ENCODE peak calls at places on chromosomes 6 and 20, in four cellular contexts. X is SK-N-SH; J is CD4-positive, alpha-beta memory T cell; U is MM.1S. V is an unnamed sample.

GRCh38 chr6:17381429-17382147 is 11.8 kb upstream of the CAP2 start:
- DNase-seq in J (no peak), U (no peak), X (no peak), V (no peak)

GRCh38 chr20:701401-702129 is 26.0 kb upstream of the SCRT2 start:
- DNase-seq in U (no peak), X (no peak), J (no peak), V (no peak)

GRCh38 chr6:42028234-42029061 is 21.9 kb upstream of the TAF8 start:
- DNase-seq in J (no peak), U (no peak), X (no peak), V (no peak)

GRCh38 chr6:152746172-152746553 is 4.4 kb upstream of the VIP start:
- DNase-seq in J (no peak), X (no peak), U (no peak), V (no peak)

GRCh38 chr6:41367700-41368099 is 32.3 kb downstream of the NCR2 start:
- DNase-seq in U (no peak), J (no peak), X (peak), V (peak)

GRCh38 chr6:4664117-4664626 is 112.0 kb upstream of the CDYL start:
- DNase-seq in X (no peak), U (no peak), J (no peak), V (no peak)

GRCh38 chr20:56974499-56975250 is 291.8 kb downstream of the BMP7 start:
- DNase-seq in X (no peak), J (no peak), U (peak), V (peak)

GRCh38 chr6:11380549-11380948 is 148.1 kb upstream of the NEDD9 start:
- DNase-seq in X (no peak), J (no peak), U (no peak), V (no peak)

GRCh38 chr6:139625998-139626975 is 251.8 kb upstream of the CITED2 start:
- DNase-seq in J (no peak), X (no peak), U (no peak), V (no peak)

GRCh38 chr6:96460052-96460700 is 61.4 kb upstream of the UFL1 start:
- DNase-seq in U (no peak), X (no peak), J (no peak), V (no peak)

GRCh38 chr6:21469213-21469612 is 124.3 kb upstream of the SOX4 start:
- DNase-seq in U (no peak), J (no peak), X (no peak), V (no peak)

GRCh38 chr6:71300561-71301168 is 12.1 kb downstream of the OGFRL1 start:
- DNase-seq in U (no peak), J (no peak), X (no peak), V (no peak)

GRCh38 chr20:717817-718216 is 42.2 kb upstream of the SCRT2 start:
- DNase-seq in J (no peak), U (no peak), X (no peak), V (no peak)

GRCh38 chr6:141248056-141248799 is 884.5 kb upstream of the GJE1 start:
- DNase-seq in U (peak), X (no peak), J (no peak), V (no peak)

GRCh38 chr6:52371656-52372151 is 9.8 kb downstream of the PAQR8 start:
- DNase-seq in U (no peak), J (no peak), X (no peak), V (no peak)

GRCh38 chr6:105302617-105303128 is 100.2 kb downstream of the PREP start:
- DNase-seq in J (no peak), U (no peak), X (no peak), V (no peak)

GRCh38 chr6:166999845-167000253 is 652 bp downstream of the CEP43 start:
- DNase-seq in X (no peak), U (no peak), J (no peak), V (peak)

GRCh38 chr6:45713981-45714685 is 301.5 kb downstream of the CLIC5 start:
- DNase-seq in X (no peak), U (no peak), J (no peak), V (no peak)

GRCh38 chr6:139778688-139779087 is 404.2 kb upstream of the CITED2 start:
- DNase-seq in X (no peak), J (no peak), U (no peak), V (no peak)

GRCh38 chr20:63056236-63057132 is 49.7 kb upstream of the BHLHE23 start:
- DNase-seq in J (peak), U (no peak), X (peak), V (peak)

GRCh38 chr20:8293791-8294190 is 161.7 kb downstream of the PLCB1 start:
- DNase-seq in J (no peak), U (no peak), X (no peak), V (no peak)

GRCh38 chr20:23046431-23046830 is 3.0 kb downstream of the THBD start:
- DNase-seq in X (no peak), J (no peak), U (no peak), V (no peak)

GRCh38 chr6:125528614-125529013 is 220.8 kb upstream of the HEY2 start:
- DNase-seq in U (no peak), J (no peak), X (no peak), V (no peak)

GRCh38 chr6:169958510-169958909 is 207.1 kb downstream of the ERMARD start:
- DNase-seq in U (no peak), X (no peak), J (no peak), V (no peak)

GRCh38 chr6:110693994-110694393 is 121.3 kb downstream of the CDK19 start:
- DNase-seq in U (no peak), J (no peak), X (no peak), V (no peak)

GRCh38 chr6:53437557-53438202 is 88.9 kb upstream of the ELOVL5 start:
- DNase-seq in X (peak), J (peak), U (peak), V (peak)

GRCh38 chr6:42224222-42225042 is 6.8 kb upstream of the MRPS10 start:
- DNase-seq in U (no peak), X (no peak), J (no peak), V (no peak)

GRCh38 chr6:39887692-39888450 is 46.4 kb downstream of the MOCS1 start:
- DNase-seq in U (no peak), J (no peak), X (no peak), V (no peak)

GRCh38 chr6:52215787-52216186 is 28.5 kb downstream of the IL17F start:
- DNase-seq in U (no peak), J (no peak), X (no peak), V (no peak)

GRCh38 chr20:46030290-46031013 is 1.4 kb downstream of the SLC12A5 start:
- DNase-seq in X (peak), J (no peak), U (no peak), V (no peak)

GRCh38 chr20:49228676-49229075 is 9.5 kb downstream of the DDX27 start:
- DNase-seq in X (no peak), J (no peak), U (no peak), V (no peak)

GRCh38 chr6:4582506-4582905 is 193.7 kb upstream of the CDYL start:
- DNase-seq in X (no peak), U (no peak), J (no peak), V (no peak)

GRCh38 chr20:10761786-10762185 is 88.0 kb upstream of the JAG1 start:
- DNase-seq in J (no peak), X (no peak), U (no peak), V (no peak)

GRCh38 chr20:64077094-64077493 is 2.2 kb downstream of the RGS19 start:
- DNase-seq in J (no peak), X (no peak), U (no peak), V (peak)

GRCh38 chr6:5398530-5398929 is 137.2 kb downstream of the FARS2 start:
- DNase-seq in J (peak), X (peak), U (peak), V (peak)

GRCh38 chr20:59955131-59955796 is 3.0 kb upstream of the CDH26 start:
- DNase-seq in U (peak), X (no peak), J (no peak), V (peak)

GRCh38 chr20:34615477-34615876 is 57.0 kb downstream of the MAP1LC3A start:
- DNase-seq in X (no peak), J (no peak), U (no peak), V (no peak)

GRCh38 chr20:6122873-6123649 is at the start of gene FERMT1:
- DNase-seq in U (peak), J (no peak), X (peak), V (no peak)
- H3K4me3 ChIP-seq in U (peak), J (no peak), X (peak), V (no peak)

GRCh38 chr20:37693203-37693602 is 627 bp upstream of the CTNNBL1 start:
- DNase-seq in J (no peak), U (no peak), X (peak), V (no peak)
- H3K4me3 ChIP-seq in J (peak), U (peak), X (peak), V (peak)

GRCh38 chr20:31580706-31581105 is 24.4 kb upstream of the ID1 start:
- DNase-seq in X (no peak), U (no peak), J (no peak), V (no peak)

GRCh38 chr20:31577194-31577593 is 27.9 kb upstream of the ID1 start:
- DNase-seq in X (no peak), U (no peak), J (no peak), V (no peak)

GRCh38 chr20:31578448-31579138 is 26.5 kb upstream of the ID1 start:
- DNase-seq in J (no peak), X (no peak), U (no peak), V (no peak)

GRCh38 chr20:31581391-31581790 is 23.7 kb upstream of the ID1 start:
- DNase-seq in J (no peak), X (no peak), U (no peak), V (no peak)

GRCh38 chr20:31579245-31579644 is 25.8 kb upstream of the ID1 start:
- DNase-seq in J (no peak), X (no peak), U (no peak), V (no peak)
- H3K4me3 ChIP-seq in J (no peak), X (no peak), U (no peak), V (no peak)

DNA sequence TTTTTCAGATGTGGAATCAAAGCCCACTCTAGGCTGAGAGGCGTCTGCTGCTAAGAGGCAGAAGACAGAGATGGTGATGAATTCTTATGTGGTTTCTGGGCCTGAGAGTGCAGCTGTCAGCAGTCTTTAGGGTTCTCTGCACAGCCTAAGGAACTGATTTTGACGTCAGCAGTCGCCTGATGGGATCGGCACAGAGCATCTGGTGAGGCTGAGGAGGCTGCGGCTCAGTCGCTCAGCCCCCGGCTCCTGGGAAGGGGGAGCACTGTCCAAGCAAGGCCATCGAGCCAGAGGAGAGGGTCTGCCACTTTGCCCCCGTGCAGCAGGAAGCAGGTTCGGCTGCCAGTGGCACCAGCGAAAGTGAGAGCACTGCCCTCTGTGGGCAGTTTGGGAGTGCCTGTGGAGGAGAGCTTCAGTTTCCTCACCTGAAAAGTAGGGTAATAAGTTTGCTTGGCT is 92.5 kb downstream of the TCP11 start:
- DNase-seq in U (peak), X (peak), J (peak), V (peak)
- H3K4me3 ChIP-seq in U (peak), X (no peak), J (no peak), V (no peak)

V was measured in OCI-LY7.